ENCODE peak calls at places on chromosomes 3 and 15, in six cellular contexts. R is A172, B is H7, L is pons, V is hepatic stellate cell, M is AML-193. N is an unnamed sample.

GRCh38 chr3:128301186-128302023 is 148.1 kb downstream of the EEFSEC start:
- DNase-seq in R (no peak), B (peak), L (no peak), V (no peak), M (no peak), N (no peak)

GRCh38 chr15:78461171-78461881 is 23.3 kb downstream of the IREB2 start:
- DNase-seq in R (no peak), B (peak), L (no peak), V (no peak), M (no peak), N (no peak)

GRCh38 chr3:11534011-11534782 is 109.5 kb downstream of the VGLL4 start:
- DNase-seq in R (no peak), B (peak), L (no peak), V (no peak), M (no peak), N (no peak)

GRCh38 chr3:141410408-141410807 is 42.1 kb downstream of the ZBTB38 start:
- DNase-seq in R (peak), B (no peak), L (peak), V (no peak), M (no peak), N (no peak)

GRCh38 chr3:164477403-164477802 is 600.9 kb downstream of the SI start:
- DNase-seq in R (no peak), B (no peak), L (no peak), V (no peak), M (no peak), N (no peak)

GRCh38 chr3:184552863-184553262 is 8.7 kb upstream of the EPHB3 start:
- DNase-seq in R (no peak), B (no peak), L (no peak), V (no peak), M (no peak), N (no peak)

GRCh38 chr15:26893351-26894065 is 26.6 kb downstream of the GABRA5 start:
- DNase-seq in R (no peak), B (peak), L (no peak), V (no peak), M (no peak), N (no peak)

GRCh38 chr3:10527295-10528016 is 22.1 kb upstream of the ATP2B2 start:
- DNase-seq in R (no peak), B (no peak), L (no peak), V (no peak), M (no peak), N (no peak)

GRCh38 chr3:30332196-30333021 is 274.0 kb upstream of the TGFBR2 start:
- DNase-seq in R (no peak), B (no peak), L (no peak), V (no peak), M (no peak), N (no peak)

N was measured in GF-D8.